ENCODE peak calls at places on chromosomes 12 and 14, in eight cellular contexts. J is heart right ventricle; I is fibroblast of pulmonary artery; Z is ovary; F is CD8-positive, alpha-beta T cell; X is HFFc6; S is A549; B is right lobe of liver. K is an unnamed sample.

GRCh38 chr14:76953196-76953945 is 75.1 kb downstream of the IRF2BPL start:
- DNase-seq in I (peak; percentile 63), F (peak; percentile 50), Z (peak; percentile 77), X (peak; percentile 81), B (peak; percentile 70), J (peak; percentile 81), S (peak; percentile 90), K (peak; percentile 38)

GRCh38 chr14:104782823-104783170 is 12.8 kb downstream of the AKT1 start:
- DNase-seq in B (no peak), S (no peak), I (no peak), F (no peak), J (no peak), X (no peak), Z (no peak), K (no peak)

GRCh38 chr12:87266305-87266704 is 762.9 kb downstream of the C12orf50 start:
- DNase-seq in Z (no peak), X (no peak), I (no peak), J (no peak), S (no peak), F (no peak), B (no peak), K (no peak)

GRCh38 chr14:23154876-23155587 is 28.4 kb downstream of the SLC7A8 start:
- DNase-seq in B (peak; percentile 41), I (peak; percentile 97), X (peak; percentile 86), F (peak; percentile 23), J (peak; percentile 80), S (no peak), Z (peak; percentile 86), K (no peak)

GRCh38 chr14:91291786-91292405 is 47.4 kb upstream of the GPR68 start:
- DNase-seq in B (no peak), Z (no peak), I (no peak), X (no peak), F (no peak), J (no peak), S (no peak), K (no peak)

GRCh38 chr14:94989946-94990345 is 167.4 kb downstream of the DICER1 start:
- DNase-seq in S (no peak), J (no peak), F (no peak), I (no peak), Z (no peak), X (no peak), B (no peak), K (no peak)

GRCh38 chr12:103773109-103773905 is 67.7 kb downstream of the NT5DC3 start:
- DNase-seq in J (peak; percentile 28), S (no peak), B (no peak), F (no peak), X (no peak), I (peak; percentile 3), Z (no peak), K (no peak)

GRCh38 chr14:35470775-35471174 is 63.2 kb upstream of the INSM2 start:
- DNase-seq in I (peak; percentile 53), J (no peak), S (no peak), Z (no peak), F (no peak), B (no peak), X (no peak), K (no peak)

DNA sequence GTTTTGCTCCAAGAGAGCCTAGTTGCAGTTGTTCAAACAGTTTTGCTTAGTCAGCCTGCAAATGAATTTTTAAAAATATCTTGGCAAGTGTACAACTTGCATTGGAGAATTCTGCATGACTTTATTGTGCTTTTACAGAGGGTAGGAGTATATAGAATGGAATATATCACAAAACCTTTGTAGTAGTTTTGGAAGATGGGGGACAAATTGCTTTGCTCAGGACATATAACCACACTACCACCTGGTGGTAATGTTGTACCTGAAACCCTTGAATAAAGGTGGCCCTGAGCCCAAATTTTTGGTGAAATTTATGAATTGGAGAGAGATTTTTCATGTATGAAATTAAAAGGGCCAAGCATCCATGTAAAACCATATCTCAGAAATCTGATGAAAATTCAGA is 645.2 kb downstream of the MED13L start:
- DNase-seq in S (no peak), I (peak; percentile 49), J (no peak), F (no peak), B (no peak), Z (no peak), X (no peak), K (no peak)
- TF ChIP-seq CTCF in S (peak; percentile 26), I (peak; percentile 28), J (peak; percentile 36), F (no peak), B (peak; percentile 20), Z (no peak), X (peak; percentile 64), K (no peak)

GRCh38 chr12:62581288-62582064 is 114.8 kb downstream of the MON2 start:
- DNase-seq in J (peak; percentile 4), X (peak; percentile 64), F (no peak), B (no peak), S (peak; percentile 40), I (peak; percentile 81), Z (no peak), K (no peak)
- TF ChIP-seq CTCF in J (peak; percentile 77), X (peak; percentile 86), F (peak; percentile 66), B (peak; percentile 82), S (peak; percentile 83), I (peak; percentile 72), Z (peak; percentile 31), K (peak; percentile 57)

GRCh38 chr14:78595797-78596196 is 425.6 kb downstream of the NRXN3 start:
- DNase-seq in Z (no peak), I (no peak), B (no peak), X (peak; percentile 6), S (no peak), F (no peak), J (no peak), K (no peak)
- TF ChIP-seq CTCF in Z (no peak), I (peak; percentile 10), B (no peak), X (peak; percentile 61), S (no peak), F (no peak), J (peak; percentile 6), K (no peak)

GRCh38 chr14:64942531-64943111 is at the start of gene GPX2:
- DNase-seq in I (no peak), F (no peak), S (peak; percentile 47), Z (no peak), J (no peak), X (no peak), B (peak; percentile 87), K (no peak)

GRCh38 chr14:64944861-64945260 is 2.3 kb upstream of the GPX2 start:
- DNase-seq in J (no peak), Z (no peak), B (no peak), F (no peak), S (no peak), X (no peak), I (no peak), K (no peak)

GRCh38 chr14:64943556-64943955 is 1.0 kb upstream of the GPX2 start:
- DNase-seq in F (no peak), Z (no peak), J (no peak), I (no peak), S (no peak), B (no peak), X (no peak), K (no peak)

GRCh38 chr14:64945431-64945830 is 2.9 kb upstream of the GPX2 start:
- DNase-seq in B (no peak), J (no peak), S (no peak), I (no peak), F (no peak), Z (no peak), X (no peak), K (no peak)

DNA sequence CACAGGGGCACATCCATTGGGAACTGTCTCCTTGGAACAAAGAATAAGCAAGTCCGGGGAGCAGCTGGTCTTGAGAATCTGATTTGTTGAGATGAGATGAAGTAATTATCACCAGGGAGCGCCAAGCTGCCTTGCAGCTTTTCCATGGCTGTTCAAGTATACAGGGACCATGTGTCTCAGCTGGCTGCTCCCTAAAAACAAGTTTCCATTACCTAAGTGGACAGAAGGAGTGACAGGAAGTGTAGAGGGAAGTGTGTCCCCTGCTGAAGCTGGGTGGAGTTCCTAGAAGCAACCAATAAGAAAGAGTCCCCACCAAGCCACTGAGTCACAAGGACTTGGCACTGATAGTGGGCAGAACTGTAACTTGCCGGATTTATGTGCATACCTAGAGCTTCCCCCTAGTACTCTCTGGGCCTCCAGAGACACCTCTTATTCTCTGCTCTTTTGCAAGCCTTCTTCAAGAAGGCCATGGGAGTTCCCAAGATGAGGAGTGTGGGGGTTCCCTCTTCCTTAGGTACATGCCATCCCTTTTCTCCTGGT is 1.5 kb upstream of the GPX2 start:
- DNase-seq in J (no peak), I (no peak), S (no peak), B (no peak), F (no peak), X (no peak), Z (no peak), K (no peak)
- TF ChIP-seq CTCF in J (no peak), I (no peak), S (no peak), B (no peak), F (no peak), X (no peak), Z (no peak), K (no peak)